ENCODE peak calls at places on chromosome 6, in six cellular contexts. M, V, X, O, L and R are unnamed samples.
A peak's percentile ranks its signal among the peaks of the same experiment; 100 is the strongest.

GRCh38 chr6:20564269-20564668 is 30.0 kb downstream of the CDKAL1 start:
- DNase-seq in M (peak; percentile 27), V (no peak), X (peak; percentile 12), O (no peak), L (peak; percentile 37), R (no peak)

GRCh38 chr6:14951704-14952103 is 294.2 kb upstream of the JARID2 start:
- DNase-seq in M (no peak), V (no peak), X (no peak), O (peak; percentile 44), L (no peak), R (no peak)

GRCh38 chr6:74578339-74578738 is 627.5 kb downstream of the COL12A1 start:
- DNase-seq in M (peak; percentile 89), V (no peak), X (no peak), O (no peak), L (peak; percentile 74), R (no peak)

GRCh38 chr6:130849501-130850039 is 22.4 kb downstream of the SMLR1 start:
- DNase-seq in M (no peak), V (no peak), X (no peak), O (no peak), L (no peak), R (no peak)

GRCh38 chr6:12150812-12151432 is 138.8 kb downstream of the HIVEP1 start:
- DNase-seq in M (no peak), V (peak; percentile 67), X (no peak), O (peak; percentile 66), L (peak; percentile 21), R (peak; percentile 63)

GRCh38 chr6:82841309-82841708 is 224.3 kb downstream of the UBE3D start:
- DNase-seq in M (no peak), V (no peak), X (no peak), O (peak; percentile 52), L (no peak), R (peak; percentile 31)

GRCh38 chr6:164252952-164253351 is 838.4 kb downstream of the QKI start:
- DNase-seq in M (no peak), V (no peak), X (peak; percentile 18), O (peak; percentile 21), L (no peak), R (no peak)

GRCh38 chr6:87155920-87156600 is 695 bp downstream of the ZNF292 start:
- DNase-seq in M (peak; percentile 46), V (peak; percentile 76), X (peak; percentile 85), O (peak; percentile 88), L (peak; percentile 78), R (peak; percentile 71)

GRCh38 chr6:10743514-10743913 is 4.1 kb upstream of the TMEM14B start:
- DNase-seq in M (no peak), V (no peak), X (no peak), O (no peak), L (no peak), R (no peak)

GRCh38 chr6:158374020-158374419 is 61.8 kb downstream of the TULP4 start:
- DNase-seq in M (peak; percentile 18), V (no peak), X (no peak), O (no peak), L (peak; percentile 51), R (no peak)

GRCh38 chr6:159842035-159842434 is 42.0 kb downstream of the PNLDC1 start:
- DNase-seq in M (no peak), V (no peak), X (no peak), O (peak; percentile 51), L (peak; percentile 23), R (no peak)

GRCh38 chr6:107125771-107126170 is 10.5 kb upstream of the BEND3 start:
- DNase-seq in M (no peak), V (no peak), X (no peak), O (no peak), L (no peak), R (no peak)

GRCh38 chr6:138914701-138915100 is 73.4 kb downstream of the REPS1 start:
- DNase-seq in M (peak; percentile 1), V (no peak), X (no peak), O (no peak), L (no peak), R (no peak)

GRCh38 chr6:66930559-66931290 is 1223.7 kb upstream of the EYS start:
- DNase-seq in M (peak; percentile 12), V (no peak), X (no peak), O (no peak), L (peak; percentile 15), R (no peak)

GRCh38 chr6:137277971-137278602 is 58.9 kb upstream of the IFNGR1 start:
- DNase-seq in M (peak; percentile 84), V (no peak), X (peak; percentile 23), O (peak; percentile 95), L (peak; percentile 66), R (peak; percentile 58)

GRCh38 chr6:56868687-56869086 is 86.2 kb upstream of the BEND6 start:
- DNase-seq in M (peak; percentile 89), V (no peak), X (no peak), O (peak; percentile 27), L (peak; percentile 79), R (no peak)

GRCh38 chr6:38570750-38571149 is 69.0 kb downstream of the BTBD9 start:
- DNase-seq in M (peak; percentile 40), V (no peak), X (no peak), O (peak; percentile 37), L (peak; percentile 29), R (no peak)

GRCh38 chr6:137677714-137678113 is 183.5 kb upstream of the OLIG3 start:
- DNase-seq in M (no peak), V (no peak), X (no peak), O (no peak), L (no peak), R (no peak)

DNA sequence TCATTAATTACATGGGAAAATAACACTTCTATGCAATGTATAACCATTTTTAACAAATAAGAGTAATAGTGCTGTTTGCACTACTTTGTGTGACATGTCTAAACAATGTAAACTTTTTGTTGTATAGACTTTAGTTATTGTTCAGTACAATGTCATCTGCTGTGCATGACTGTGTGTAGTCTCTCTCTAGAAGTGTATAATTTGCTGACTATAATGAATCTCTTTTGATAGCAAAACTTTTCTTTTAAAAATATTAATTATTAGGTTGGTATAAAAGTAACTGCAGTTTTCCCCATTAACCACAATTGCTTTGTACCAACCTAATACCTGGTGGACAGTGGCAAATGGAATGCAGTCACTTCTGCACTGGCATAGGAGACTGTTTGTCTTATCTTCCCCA is 124.2 kb upstream of the SGK1 start:
- DNase-seq in M (no peak), V (no peak), X (no peak), O (no peak), L (no peak), R (no peak)
- H2BK120ac ChIP-seq in M (no peak overlapping the region), V (no peak overlapping the region), X (no peak overlapping the region), O (no peak overlapping the region), L (no peak overlapping the region), R (no peak overlapping the region)

GRCh38 chr6:5241242-5241641 is 19.5 kb downstream of the LYRM4 start:
- DNase-seq in M (no peak), V (no peak), X (no peak), O (no peak), L (no peak), R (no peak)

GRCh38 chr6:5246870-5247161 is 13.9 kb downstream of the LYRM4 start:
- DNase-seq in M (no peak), V (no peak), X (no peak), O (peak; percentile 59), L (no peak), R (no peak)

GRCh38 chr6:5238336-5238735 is 22.4 kb downstream of the LYRM4 start:
- DNase-seq in M (no peak), V (no peak), X (no peak), O (no peak), L (no peak), R (no peak)

GRCh38 chr6:5246141-5246869 is 14.4 kb downstream of the LYRM4 start:
- DNase-seq in M (no peak), V (no peak), X (no peak), O (no peak), L (no peak), R (no peak)

DNA sequence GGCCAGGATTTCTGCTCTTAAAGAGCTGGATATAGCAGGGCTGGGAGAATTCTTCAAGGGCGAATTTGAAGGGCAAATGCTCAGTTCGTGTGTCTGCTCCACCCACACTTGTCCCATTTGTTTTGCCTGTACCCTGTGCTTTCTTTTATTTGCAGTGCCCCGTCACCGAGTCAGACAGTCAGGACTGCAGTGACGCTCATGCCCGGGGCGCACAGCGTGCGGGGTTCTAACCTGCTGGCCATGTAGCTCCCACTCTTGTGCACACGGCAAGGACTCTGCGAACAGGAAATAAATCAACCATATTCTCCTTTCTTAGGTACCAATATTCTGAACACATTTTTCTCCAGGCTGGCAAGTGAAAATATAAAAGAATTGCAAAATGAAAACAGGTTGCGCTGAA is 17.7 kb downstream of the LYRM4 start:
- DNase-seq in M (no peak), V (no peak), X (no peak), O (no peak), L (no peak), R (no peak)
- H2BK15ac ChIP-seq in M (no peak overlapping the region), V (no peak overlapping the region), X (no peak overlapping the region), O (no peak overlapping the region), L (no peak overlapping the region), R (no peak overlapping the region)

DNA sequence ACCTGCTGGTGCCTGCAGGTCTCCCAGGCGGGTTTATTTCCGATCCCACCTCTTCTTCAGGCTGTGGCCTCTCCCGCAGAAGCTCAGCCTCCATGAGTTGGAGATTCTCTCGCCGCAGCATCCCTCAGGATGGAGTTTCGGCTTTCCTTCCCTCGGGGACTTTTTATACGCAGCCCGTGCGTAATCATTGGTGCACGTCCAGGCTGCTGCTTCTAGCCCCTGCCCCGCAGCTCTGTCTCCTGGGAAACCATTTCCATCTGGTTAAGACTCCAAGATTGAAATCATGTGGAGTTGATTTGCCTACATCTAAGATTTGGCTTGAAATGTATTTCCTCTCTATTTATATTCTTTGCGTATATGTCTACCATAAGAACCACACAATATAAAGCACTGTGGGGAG is 46.7 kb upstream of the CARMIL1 start:
- DNase-seq in M (no peak), V (no peak), X (no peak), O (no peak), L (no peak), R (no peak)
- H2BK120ac ChIP-seq in M (no peak overlapping the region), V (no peak overlapping the region), X (no peak overlapping the region), O (no peak overlapping the region), L (no peak overlapping the region), R (no peak overlapping the region)

DNA sequence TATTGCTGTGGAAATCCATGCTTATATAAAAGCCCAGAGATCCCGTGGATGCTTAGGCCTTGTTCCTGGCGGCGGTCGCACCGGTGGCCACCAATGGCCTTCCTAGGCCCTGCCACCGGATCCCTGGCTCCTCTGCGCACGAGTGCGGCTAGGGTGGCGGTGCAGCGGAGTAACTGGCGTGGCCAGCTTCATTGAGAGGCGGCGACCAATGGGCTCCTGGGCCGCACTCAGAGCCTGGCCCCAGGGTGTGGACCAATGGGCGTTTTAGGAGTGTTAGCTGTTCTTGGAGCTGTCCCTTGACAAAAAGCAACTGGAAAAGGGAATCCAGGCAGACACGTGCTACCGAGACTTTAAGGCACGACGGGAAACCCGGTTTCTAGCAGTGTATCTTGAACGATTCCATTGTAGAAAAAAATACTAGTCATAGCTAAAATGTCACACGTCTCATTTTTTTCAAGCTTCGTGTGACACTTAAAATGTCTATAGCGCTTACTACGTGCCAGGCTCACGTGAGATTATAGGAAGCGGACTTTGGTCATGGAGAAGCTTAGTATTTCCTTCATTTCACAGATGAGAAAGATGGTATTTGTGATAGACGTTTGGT is 1.7 kb downstream of the AMD1 start:
- DNase-seq in M (peak; percentile 90), V (peak; percentile 80), X (peak; percentile 86), O (peak; percentile 96), L (peak; percentile 98), R (peak; percentile 90)
- H2BK15ac ChIP-seq in M (no peak overlapping the region), V (no peak overlapping the region), X (no peak overlapping the region), O (no peak overlapping the region), L (no peak overlapping the region), R (no peak overlapping the region)

GRCh38 chr6:142301421-142302391 is at the start of gene ADGRG6:
- DNase-seq in M (peak; percentile 28), V (peak; percentile 82), X (peak; percentile 57), O (peak; percentile 77), L (peak; percentile 54), R (peak; percentile 75)
- H2BK120ac ChIP-seq in M (peak within 1 kb of the TSS; percentile 83), V (no peak within 1 kb of the TSS), X (peak within 1 kb of the TSS; percentile 61), O (no peak within 1 kb of the TSS), L (peak within 1 kb of the TSS; percentile 92), R (no peak within 1 kb of the TSS)